ENCODE peak calls at places on chromosome 18, in five cellular contexts. F, Z, C, V and I are unnamed samples.

GRCh38 chr18:25921677-25922421 is 168.6 kb downstream of the SS18 start:
- DNase-seq in F (no peak), Z (peak), C (peak), V (no peak), I (peak)

GRCh38 chr18:76922107-76922506 is 99.8 kb downstream of the ZNF236 start:
- DNase-seq in F (no peak), Z (peak), C (peak), V (peak), I (no peak)

GRCh38 chr18:13800505-13801259 is 23.3 kb upstream of the MC5R start:
- DNase-seq in F (peak), Z (peak), C (peak), V (no peak), I (peak)

GRCh38 chr18:22433960-22434359 is 16.2 kb upstream of the CTAGE1 start:
- DNase-seq in F (no peak), Z (no peak), C (no peak), V (no peak), I (no peak)

GRCh38 chr18:22412502-22412901 is 5.2 kb downstream of the CTAGE1 start:
- DNase-seq in F (no peak), Z (no peak), C (no peak), V (no peak), I (no peak)

GRCh38 chr18:63986885-63987284 is 17.0 kb downstream of the SERPINB8 start:
- DNase-seq in F (no peak), Z (no peak), C (no peak), V (no peak), I (no peak)

GRCh38 chr18:63762518-63762917 is 12.7 kb upstream of the SERPINB7 start:
- DNase-seq in F (no peak), Z (no peak), C (peak), V (no peak), I (no peak)

GRCh38 chr18:21167641-21168372 is 56.2 kb upstream of the ROCK1 start:
- DNase-seq in F (no peak), Z (peak), C (peak), V (no peak), I (no peak)

GRCh38 chr18:11320981-11321380 is 171.6 kb upstream of the PIEZO2 start:
- DNase-seq in F (no peak), Z (no peak), C (peak), V (peak), I (no peak)

GRCh38 chr18:23877371-23877770 is 137.2 kb upstream of the TTC39C start:
- DNase-seq in F (no peak), Z (no peak), C (no peak), V (no peak), I (no peak)

GRCh38 chr18:79923896-79924585 is 27.4 kb downstream of the SLC66A2 start:
- DNase-seq in F (no peak), Z (no peak), C (no peak), V (no peak), I (no peak)